ENCODE peak calls at places on chromosomes 16 and 17, in six cellular contexts. N, M, S, Z, F and E are unnamed samples.

GRCh38 chr16:84826558-84826941 is 6.8 kb downstream of the CRISPLD2 start:
- DNase-seq in F (no peak), N (no peak), M (no peak), Z (no peak), S (peak; percentile 73), E (no peak)

GRCh38 chr17:63848834-63849689 is 6.6 kb upstream of the SMARCD2 start:
- DNase-seq in N (peak; percentile 81), Z (peak; percentile 94), S (peak; percentile 66), F (peak; percentile 71), M (peak; percentile 98), E (peak; percentile 97)

GRCh38 chr17:79721993-79722671 is 8.6 kb upstream of the ENPP7 start:
- DNase-seq in M (no peak), Z (peak; percentile 47), F (peak; percentile 64), N (no peak), S (peak; percentile 79), E (no peak)

GRCh38 chr16:86403056-86403455 is 107.3 kb upstream of the FOXF1 start:
- DNase-seq in N (no peak), F (no peak), M (no peak), S (no peak), Z (no peak), E (no peak)

GRCh38 chr17:20852541-20853370 is 190.1 kb downstream of the USP22 start:
- DNase-seq in F (no peak), N (no peak), Z (no peak), M (no peak), S (peak; percentile 33), E (no peak)

GRCh38 chr17:7293131-7293557 is 1.3 kb downstream of the YBX2 start:
- DNase-seq in S (peak; percentile 22), M (no peak), F (no peak), N (no peak), Z (no peak), E (no peak)

GRCh38 chr16:86577314-86577971 is 906 bp upstream of the FOXL1 start:
- DNase-seq in M (no peak), Z (no peak), S (no peak), F (no peak), N (no peak), E (no peak)

GRCh38 chr16:80788016-80788415 is 16.4 kb downstream of the CDYL2 start:
- DNase-seq in Z (no peak), F (no peak), M (no peak), S (no peak), N (no peak), E (no peak)

GRCh38 chr16:10558746-10559641 is 21.4 kb downstream of the EMP2 start:
- DNase-seq in M (no peak), N (no peak), F (no peak), Z (no peak), S (no peak), E (no peak)

GRCh38 chr17:77445908-77446535 is 305.3 kb downstream of the SEC14L1 start:
- DNase-seq in Z (no peak), M (no peak), N (no peak), S (no peak), F (no peak), E (no peak)

GRCh38 chr16:86609115-86609514 is 30.8 kb downstream of the FOXL1 start:
- DNase-seq in Z (no peak), N (no peak), M (no peak), S (no peak), F (no peak), E (no peak)

GRCh38 chr16:5916711-5917191 is 819.2 kb upstream of the EEF2KMT start:
- DNase-seq in N (no peak), F (no peak), M (no peak), Z (no peak), S (no peak), E (no peak)
- TF ChIP-seq TAF1 in N (no peak), F (no peak), M (no peak), Z (no peak), S (no peak), E (no peak)

GRCh38 chr17:28347261-28347891 is 10.0 kb downstream of the POLDIP2 start:
- DNase-seq in F (no peak), Z (no peak), N (no peak), S (no peak), M (no peak), E (no peak)
- TF ChIP-seq POLR2AphosphoS5 in F (no peak), Z (no peak), N (peak; percentile 0), S (peak; percentile 72), M (peak; percentile 29), E (peak; percentile 35)

DNA sequence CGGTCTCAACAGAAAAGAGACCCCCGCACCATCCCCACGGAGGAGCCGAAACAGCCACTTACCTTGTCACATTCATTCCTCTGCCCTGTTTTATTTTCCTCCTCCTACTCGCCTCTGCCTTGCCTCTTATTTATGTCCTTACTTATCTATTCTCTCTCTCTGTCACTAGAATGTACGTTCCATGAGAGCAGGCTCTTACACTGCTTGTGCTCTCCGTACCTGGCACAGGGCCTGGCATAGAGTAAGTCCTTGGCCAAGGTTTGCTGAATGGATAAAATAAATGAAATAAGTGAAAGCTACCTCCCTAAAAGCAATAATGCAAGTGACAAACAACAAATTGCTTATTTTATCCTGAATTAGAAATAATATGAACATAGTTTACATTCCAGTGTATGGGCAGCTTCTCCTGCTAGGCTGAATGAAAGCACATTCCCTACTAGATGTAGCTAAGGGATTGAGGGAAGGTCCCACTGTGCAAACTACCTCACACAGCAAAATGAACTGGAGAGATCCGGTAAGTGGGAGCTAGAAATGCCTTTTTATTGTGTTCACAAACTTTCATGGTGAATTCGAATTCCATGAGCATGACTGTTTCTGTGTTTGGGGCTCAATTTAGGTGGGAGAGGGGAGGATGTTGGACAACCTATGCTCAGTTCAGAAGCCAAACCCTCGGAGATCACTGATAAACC is 173.1 kb downstream of the PARN start:
- DNase-seq in N (no peak), S (no peak), M (no peak), Z (no peak), F (no peak), E (no peak)
- TF ChIP-seq TAF1 in N (no peak), S (no peak), M (no peak), Z (no peak), F (no peak), E (no peak)

DNA sequence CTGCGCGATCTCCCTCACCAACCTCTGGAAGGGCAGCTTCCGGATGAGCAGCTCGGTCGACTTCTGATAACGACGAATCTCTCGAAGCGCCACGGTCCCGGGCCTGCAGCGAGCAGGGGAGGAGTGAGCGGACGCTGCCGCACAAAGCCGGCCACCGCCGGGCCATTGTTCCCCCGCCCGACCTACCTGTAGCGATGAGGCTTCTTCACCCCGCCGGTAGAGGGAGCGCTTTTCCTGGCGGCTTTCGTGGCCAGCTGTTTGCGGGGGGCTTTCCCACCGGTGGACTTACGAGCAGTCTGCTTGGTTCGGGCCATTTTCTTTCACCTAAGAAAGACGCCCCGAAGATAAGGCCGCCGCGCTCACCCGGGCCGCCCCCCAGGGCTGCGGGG is 5.8 kb upstream of the UNK start:
- DNase-seq in M (no peak), Z (no peak), S (no peak), N (no peak), F (peak; percentile 49), E (no peak)
- TF ChIP-seq POLR2AphosphoS5 in M (no peak), Z (peak; percentile 19), S (peak; percentile 5), N (peak; percentile 52), F (no peak), E (no peak)

DNA sequence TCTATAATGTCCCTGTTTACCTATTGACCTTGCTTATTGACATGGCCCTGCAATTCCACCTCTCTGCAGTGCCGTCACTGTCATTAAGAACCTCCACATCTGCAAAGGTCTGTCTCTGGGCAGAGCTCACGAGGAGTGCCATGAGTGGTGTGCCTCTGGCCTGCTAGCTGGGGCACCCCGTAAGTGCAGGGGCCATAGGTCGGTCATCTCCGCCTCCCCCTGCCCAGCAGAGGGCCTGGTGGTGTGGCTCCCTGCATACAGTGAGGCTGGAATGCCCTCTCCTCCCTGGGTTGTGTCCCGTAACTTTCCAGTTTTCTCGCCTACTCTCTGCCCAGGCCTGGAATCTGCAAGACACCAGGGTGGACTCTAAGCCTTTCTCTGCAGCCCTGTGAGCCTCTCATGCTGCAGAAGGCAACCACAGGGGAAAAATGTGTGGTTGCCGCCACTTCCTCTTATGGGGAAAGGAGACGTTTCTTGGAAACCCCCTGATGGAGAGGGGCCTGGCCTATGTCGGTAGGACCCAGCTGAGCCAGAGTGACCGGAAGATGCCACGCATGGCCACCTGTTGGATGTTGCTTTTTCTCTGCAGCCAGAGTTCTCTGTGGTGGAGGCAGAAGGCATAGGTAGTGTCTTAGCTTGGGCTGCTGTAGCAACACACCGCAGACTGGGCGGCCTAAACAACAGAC is 2.7 kb upstream of the SNX20 start:
- DNase-seq in S (no peak), F (no peak), N (no peak), Z (no peak), M (peak; percentile 56), E (no peak)
- TF ChIP-seq TAF1 in S (no peak), F (no peak), N (no peak), Z (no peak), M (peak; percentile 24), E (peak; percentile 24)

GRCh38 chr16:4989391-4990006 is 31.4 kb downstream of the SEC14L5 start:
- DNase-seq in S (no peak), N (no peak), M (no peak), Z (no peak), F (no peak), E (no peak)

GRCh38 chr16:4987580-4988374 is 29.6 kb downstream of the SEC14L5 start:
- DNase-seq in F (no peak), M (no peak), Z (peak; percentile 43), S (peak; percentile 73), N (no peak), E (no peak)

GRCh38 chr16:4988647-4989046 is 30.5 kb downstream of the SEC14L5 start:
- DNase-seq in Z (no peak), F (no peak), S (no peak), N (no peak), M (no peak), E (no peak)

GRCh38 chr16:4991754-4992153 is 33.6 kb downstream of the SEC14L5 start:
- DNase-seq in N (no peak), S (no peak), Z (no peak), F (no peak), M (no peak), E (no peak)

GRCh38 chr16:4990415-4990814 is 32.3 kb downstream of the SEC14L5 start:
- DNase-seq in M (no peak), Z (no peak), N (no peak), F (no peak), S (no peak), E (no peak)
- TF ChIP-seq POLR2AphosphoS5 in M (no peak), Z (no peak), N (no peak), F (no peak), S (no peak), E (no peak)